ENCODE peak calls at places on chromosomes 3 and 15, in nine cellular contexts. U is hippocampal formation; M is stimulated activated CD4-positive, alpha-beta T cell treated with anti-CD3 and anti-CD28 coated beads, Interleukin-15, amount 100 ng/mL, for 24 hours; G is nucleus accumbens; X is pancreas; O is AML-193; Q is GM20000; K is activated CD8-positive, alpha-beta memory T cell treated with anti-CD3 and anti-CD28 coated beads, Interleukin-2, amount 50 U/mL, for 48 hours; J is fibroblast of the conjunctiva. R is an unnamed sample.

GRCh38 chr15:63349156-63349555 is 32.5 kb downstream of the CA12 start:
- DNase-seq in U (no peak), M (no peak), G (no peak), X (peak; percentile 82), O (no peak), Q (no peak), K (no peak), J (no peak), R (no peak)

GRCh38 chr3:67109651-67110204 is 111.6 kb downstream of the KBTBD8 start:
- DNase-seq in U (no peak), M (no peak), G (no peak), X (no peak), O (peak; percentile 59), Q (peak; percentile 5), K (no peak), J (peak; percentile 38), R (no peak)

GRCh38 chr3:29463306-29463705 is 182.4 kb downstream of the RBMS3 start:
- DNase-seq in U (no peak), M (no peak), G (no peak), X (no peak), O (no peak), Q (no peak), K (no peak), J (no peak), R (no peak)

GRCh38 chr3:53134631-53135232 is 4.5 kb upstream of the RFT1 start:
- DNase-seq in U (peak; percentile 42), M (peak; percentile 77), G (no peak), X (peak; percentile 91), O (peak; percentile 89), Q (peak; percentile 82), K (peak; percentile 81), J (peak; percentile 52), R (peak; percentile 64)

GRCh38 chr3:122081543-122081942 is 26.4 kb downstream of the CD86 start:
- DNase-seq in U (no peak), M (no peak), G (no peak), X (no peak), O (no peak), Q (no peak), K (no peak), J (no peak), R (no peak)

GRCh38 chr15:74794248-74794969 is 12.5 kb downstream of the CSK start:
- DNase-seq in U (no peak), M (no peak), G (no peak), X (no peak), O (no peak), Q (no peak), K (no peak), J (no peak), R (peak; percentile 51)

GRCh38 chr3:135966349-135966695 is 794 bp downstream of the PPP2R3A start:
- DNase-seq in U (no peak), M (no peak), G (no peak), X (no peak), O (no peak), Q (no peak), K (no peak), J (no peak), R (no peak)

GRCh38 chr3:64105816-64106215 is 82.5 kb upstream of the PSMD6 start:
- DNase-seq in U (no peak), M (no peak), G (no peak), X (no peak), O (no peak), Q (no peak), K (no peak), J (no peak), R (no peak)

GRCh38 chr3:74106882-74107281 is 482.1 kb upstream of the PDZRN3 start:
- DNase-seq in U (no peak), M (no peak), G (no peak), X (no peak), O (no peak), Q (no peak), K (no peak), J (peak; percentile 2), R (no peak)

GRCh38 chr15:94524565-94524964 is 293.2 kb downstream of the MCTP2 start:
- DNase-seq in U (no peak), M (no peak), G (no peak), X (no peak), O (no peak), Q (no peak), K (no peak), J (no peak), R (no peak)

GRCh38 chr15:75718326-75718725 is 5.7 kb upstream of the CSPG4 start:
- DNase-seq in U (no peak), M (no peak), G (no peak), X (no peak), O (no peak), Q (no peak), K (no peak), J (no peak), R (no peak)

GRCh38 chr3:124837730-124838186 is 49.4 kb downstream of the ITGB5 start:
- DNase-seq in U (no peak), M (no peak), G (no peak), X (peak; percentile 27), O (no peak), Q (no peak), K (no peak), J (peak; percentile 53), R (no peak)

GRCh38 chr3:125585595-125586223 is 9.6 kb downstream of the OSBPL11 start:
- DNase-seq in U (peak; percentile 41), M (peak; percentile 59), G (peak; percentile 52), X (peak; percentile 64), O (peak; percentile 52), Q (peak; percentile 49), K (no peak), J (peak; percentile 61), R (no peak)

GRCh38 chr3:170033489-170033888 is 4.3 kb upstream of the GPR160 start:
- DNase-seq in U (no peak), M (peak; percentile 36), G (no peak), X (no peak), O (peak; percentile 76), Q (no peak), K (no peak), J (no peak), R (peak; percentile 20)

GRCh38 chr15:90358124-90359033 is 6.3 kb downstream of the ZNF774 start:
- DNase-seq in U (no peak), M (no peak), G (no peak), X (no peak), O (no peak), Q (no peak), K (no peak), J (no peak), R (no peak)

GRCh38 chr3:172341482-172342059 is 106.7 kb downstream of the GHSR start:
- DNase-seq in U (no peak), M (peak; percentile 11), G (no peak), X (no peak), O (peak; percentile 69), Q (peak; percentile 43), K (no peak), J (peak; percentile 48), R (no peak)

GRCh38 chr15:78149805-78150751 is 916 bp downstream of the IDH3A start:
- DNase-seq in U (no peak), M (no peak), G (peak; percentile 27), X (no peak), O (no peak), Q (no peak), K (no peak), J (no peak), R (no peak)

GRCh38 chr3:72169120-72169519 is 384.2 kb upstream of the PROK2 start:
- DNase-seq in U (no peak), M (no peak), G (no peak), X (no peak), O (no peak), Q (no peak), K (no peak), J (no peak), R (no peak)

GRCh38 chr15:29172742-29173725 is 96.6 kb downstream of the NSMCE3 start:
- DNase-seq in U (no peak), M (no peak), G (no peak), X (no peak), O (no peak), Q (no peak), K (no peak), J (no peak), R (no peak)

GRCh38 chr15:75179773-75180140 is 21.9 kb upstream of the C15orf39 start:
- DNase-seq in U (no peak), M (no peak), G (no peak), X (no peak), O (no peak), Q (no peak), K (no peak), J (no peak), R (no peak)

GRCh38 chr3:9102240-9102841 is 139.1 kb upstream of the RAD18 start:
- DNase-seq in U (no peak), M (no peak), G (no peak), X (no peak), O (no peak), Q (no peak), K (no peak), J (no peak), R (no peak)

GRCh38 chr3:30311781-30312180 is 294.6 kb upstream of the TGFBR2 start:
- DNase-seq in U (no peak), M (no peak), G (no peak), X (no peak), O (no peak), Q (no peak), K (no peak), J (no peak), R (no peak)

GRCh38 chr15:45091581-45091980 is 22.4 kb downstream of the DUOX2 start:
- DNase-seq in U (no peak), M (no peak), G (no peak), X (no peak), O (no peak), Q (no peak), K (no peak), J (no peak), R (no peak)

GRCh38 chr3:87694678-87695077 is 364.1 kb downstream of the CGGBP1 start:
- DNase-seq in U (no peak), M (no peak), G (no peak), X (no peak), O (no peak), Q (no peak), K (no peak), J (no peak), R (no peak)

GRCh38 chr15:67145307-67145610 is 79.9 kb downstream of the SMAD3 start:
- DNase-seq in U (no peak), M (no peak), G (no peak), X (no peak), O (no peak), Q (no peak), K (no peak), J (no peak), R (no peak)

GRCh38 chr3:64650096-64650622 is 37.6 kb downstream of the ADAMTS9 start:
- DNase-seq in U (no peak), M (no peak), G (no peak), X (no peak), O (no peak), Q (no peak), K (no peak), J (no peak), R (no peak)

GRCh38 chr3:157412323-157412845 is 24.3 kb upstream of the PTX3 start:
- DNase-seq in U (no peak), M (no peak), G (no peak), X (no peak), O (no peak), Q (no peak), K (no peak), J (no peak), R (no peak)

GRCh38 chr3:124761250-124761796 is 31.1 kb downstream of the UMPS start:
- DNase-seq in U (peak; percentile 68), M (peak; percentile 84), G (peak; percentile 80), X (peak; percentile 85), O (peak; percentile 72), Q (peak; percentile 81), K (peak; percentile 92), J (peak; percentile 77), R (peak; percentile 72)

GRCh38 chr15:29712149-29712885 is 110.0 kb downstream of the TJP1 start:
- DNase-seq in U (no peak), M (no peak), G (no peak), X (no peak), O (no peak), Q (no peak), K (no peak), J (no peak), R (no peak)

GRCh38 chr15:55475842-55476241 is 32.2 kb downstream of the DNAAF4 start:
- DNase-seq in U (no peak), M (no peak), G (no peak), X (no peak), O (no peak), Q (peak; percentile 20), K (no peak), J (no peak), R (no peak)

R was measured in CD8-positive, alpha-beta T cell.